ENCODE peak calls at places on chromosome 19, in eight cellular contexts. X is fibroblast of mammary gland, L is AG09309, V is DND-41, P is OCI-LY7, M is left ventricle myocardium inferior, O is cardiac fibroblast, Z is heart left ventricle. D is an unnamed sample.

GRCh38 chr19:55638864-55639359 is 1.9 kb upstream of the ZNF580 start:
- DNase-seq in X (peak), L (no peak), V (peak), P (peak), M (no peak), O (peak), Z (no peak), D (no peak)

GRCh38 chr19:47049307-47049700 is 880 bp upstream of the TMEM160 start:
- DNase-seq in X (peak), L (peak), V (no peak), P (no peak), M (no peak), O (peak), Z (no peak), D (peak)

GRCh38 chr19:10555613-10555979 is 10.2 kb downstream of the KRI1 start:
- DNase-seq in X (no peak), L (no peak), V (no peak), P (no peak), M (no peak), O (no peak), Z (no peak), D (no peak)

GRCh38 chr19:8001651-8001994 is 3.8 kb downstream of the ELAVL1 start:
- DNase-seq in X (no peak), L (no peak), V (no peak), P (no peak), M (no peak), O (no peak), Z (no peak), D (no peak)

GRCh38 chr19:42403586-42403985 is 13.5 kb upstream of the CNFN start:
- DNase-seq in X (no peak), L (no peak), V (no peak), P (no peak), M (no peak), O (no peak), Z (no peak), D (no peak)

GRCh38 chr19:9971341-9971897 is 35.1 kb upstream of the OLFM2 start:
- DNase-seq in X (no peak), L (no peak), V (no peak), P (no peak), M (no peak), O (no peak), Z (no peak), D (no peak)

GRCh38 chr19:55385749-55386514 is at the start of gene RPL28:
- DNase-seq in X (peak), L (peak), V (peak), P (peak), M (peak), O (peak), Z (peak), D (peak)

GRCh38 chr19:56838930-56839664 is 1.4 kb downstream of the PEG3 start:
- DNase-seq in X (peak), L (no peak), V (no peak), P (no peak), M (peak), O (peak), Z (peak), D (no peak)

GRCh38 chr19:10836478-10837325 is 690 bp upstream of the TMED1 start:
- DNase-seq in X (peak), L (no peak), V (peak), P (peak), M (peak), O (peak), Z (peak), D (no peak)

GRCh38 chr19:30255783-30256509 is 116.2 kb upstream of the ZNF536 start:
- DNase-seq in X (no peak), L (no peak), V (no peak), P (no peak), M (no peak), O (no peak), Z (no peak), D (no peak)

DNA sequence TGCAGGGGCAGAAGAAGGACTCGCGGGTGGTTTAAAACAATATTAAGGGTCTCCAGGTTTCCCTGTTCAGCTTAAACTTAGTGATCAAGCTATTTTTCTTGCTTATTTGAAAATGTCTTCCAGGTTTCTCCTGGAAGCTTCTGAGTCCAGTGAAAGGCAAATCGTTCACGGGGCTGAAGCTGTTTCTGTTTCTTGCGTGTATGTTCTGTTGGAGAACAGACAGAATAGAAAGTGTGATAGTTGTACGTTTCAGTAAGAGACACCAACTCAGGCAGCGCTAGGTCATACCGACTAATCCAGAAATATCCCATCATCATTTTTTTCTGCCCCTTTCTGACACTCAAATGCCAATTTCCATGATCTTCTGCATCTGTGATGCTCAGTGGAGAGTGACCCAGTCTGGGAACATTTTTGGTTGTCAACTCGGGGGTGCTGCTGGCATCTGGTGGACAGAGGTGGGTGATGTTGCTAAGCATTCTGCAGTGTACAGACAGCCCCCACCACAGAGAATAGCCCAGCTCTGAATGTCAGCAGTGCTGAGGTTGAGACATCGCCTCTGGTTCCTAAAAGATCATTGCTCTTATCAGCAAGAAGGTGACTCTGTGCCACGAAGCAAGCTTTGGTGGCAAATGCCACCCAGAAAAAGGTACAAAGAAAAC is 4.3 kb downstream of the KLF2 start:
- DNase-seq in X (no peak), L (no peak), V (no peak), P (peak), M (no peak), O (peak), Z (peak), D (no peak)
- TF ChIP-seq CTCF in X (no peak), L (peak), V (peak), P (peak), M (peak), O (no peak), Z (no peak), D (peak)

GRCh38 chr19:39480337-39481228 is at the start of gene TIMM50:
- DNase-seq in X (peak), L (peak), V (peak), P (peak), M (peak), O (peak), Z (peak), D (peak)

GRCh38 chr19:39481676-39482075 is 1.0 kb downstream of the TIMM50 start:
- DNase-seq in X (no peak), L (no peak), V (no peak), P (no peak), M (no peak), O (no peak), Z (no peak), D (no peak)

GRCh38 chr19:39481229-39481545 is 549 bp downstream of the TIMM50 start:
- DNase-seq in X (no peak), L (no peak), V (peak), P (peak), M (no peak), O (no peak), Z (no peak), D (no peak)

GRCh38 chr19:39483141-39483540 is 2.5 kb downstream of the TIMM50 start:
- DNase-seq in X (no peak), L (no peak), V (no peak), P (no peak), M (no peak), O (no peak), Z (no peak), D (no peak)

GRCh38 chr19:39479916-39480315 is 722 bp upstream of the TIMM50 start:
- DNase-seq in X (no peak), L (no peak), V (no peak), P (peak), M (no peak), O (no peak), Z (no peak), D (no peak)
- H3K4me3 ChIP-seq in X (peak), L (no peak), V (peak), P (peak), M (peak), O (no peak), Z (peak), D (no peak)

DNA sequence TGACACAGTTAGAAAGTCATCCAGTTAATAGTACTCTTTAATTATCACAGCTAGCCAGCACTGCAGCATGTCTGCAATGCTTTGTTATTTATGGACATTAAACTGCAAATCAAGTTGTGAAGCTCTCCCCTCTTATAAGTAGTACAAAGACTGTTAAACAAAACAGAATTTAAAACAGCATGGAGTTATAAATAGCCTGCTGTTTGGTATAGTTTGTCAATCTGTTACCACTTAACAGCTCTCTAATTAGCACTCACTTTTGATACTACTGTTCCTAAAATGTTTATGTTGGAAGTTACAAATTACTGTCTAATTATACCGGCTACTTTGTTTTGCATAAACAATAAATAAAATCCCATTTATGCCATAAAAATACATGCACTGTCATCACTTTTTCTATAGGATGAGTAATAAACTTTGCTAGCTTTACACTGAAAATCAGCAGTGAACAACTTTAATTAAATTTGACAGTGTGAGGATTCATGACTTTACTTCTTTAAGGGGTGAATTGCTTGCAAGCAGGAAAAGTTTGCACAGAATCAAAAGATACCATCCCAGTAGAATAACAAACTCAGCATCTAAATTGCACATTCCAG is 853.0 kb downstream of the UQCRFS1 start:
- DNase-seq in X (no peak), L (no peak), V (no peak), P (no peak), M (no peak), O (no peak), Z (no peak), D (no peak)
- TF ChIP-seq CTCF in X (no peak), L (no peak), V (no peak), P (no peak), M (no peak), O (no peak), Z (no peak), D (no peak)

DNA sequence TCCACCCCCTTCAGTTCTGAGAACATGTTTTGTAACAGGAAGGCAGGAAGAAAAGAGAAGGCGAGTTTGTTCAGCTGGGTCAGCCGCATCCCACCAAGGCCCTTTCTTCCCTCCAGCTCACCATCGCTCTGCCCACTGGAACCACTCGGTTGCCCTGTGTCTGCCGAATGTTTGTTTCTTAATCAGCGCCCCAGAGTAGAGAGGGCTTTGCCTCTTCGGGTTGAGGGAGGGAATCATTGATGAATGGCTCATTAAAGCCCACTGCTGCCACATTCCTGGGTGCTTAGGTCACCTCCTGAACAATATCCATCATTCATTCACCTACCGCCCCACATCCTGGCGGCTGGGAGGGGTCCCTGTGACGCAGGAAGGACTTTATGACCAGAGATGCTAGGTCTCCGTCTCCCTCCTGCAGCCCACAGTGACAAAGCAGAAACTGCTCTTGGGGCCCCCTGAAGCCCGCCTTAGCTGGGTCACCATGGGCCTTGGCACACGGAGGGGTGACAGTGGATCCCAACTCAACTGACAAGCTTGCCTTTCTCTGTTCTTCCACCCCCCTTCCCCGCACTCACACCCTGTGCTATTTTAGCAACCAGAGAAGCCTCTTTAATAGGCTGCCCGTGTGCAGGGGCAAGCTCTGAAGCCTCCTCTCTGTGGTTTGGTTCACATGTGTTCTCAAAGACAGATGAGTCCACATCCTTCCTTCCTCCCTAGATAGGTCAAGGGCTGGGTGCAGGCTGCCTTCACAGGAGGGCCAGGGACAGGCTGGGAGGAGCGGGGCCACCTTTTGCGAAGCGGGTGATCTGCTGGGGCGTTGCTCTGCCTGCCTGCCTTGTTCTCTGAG is 46.2 kb downstream of the ACTN4 start:
- DNase-seq in X (peak), L (no peak), V (peak), P (peak), M (no peak), O (peak), Z (peak), D (no peak)
- H3K4me3 ChIP-seq in X (no peak), L (no peak), V (no peak), P (no peak), M (peak), O (no peak), Z (no peak), D (no peak)

DNA sequence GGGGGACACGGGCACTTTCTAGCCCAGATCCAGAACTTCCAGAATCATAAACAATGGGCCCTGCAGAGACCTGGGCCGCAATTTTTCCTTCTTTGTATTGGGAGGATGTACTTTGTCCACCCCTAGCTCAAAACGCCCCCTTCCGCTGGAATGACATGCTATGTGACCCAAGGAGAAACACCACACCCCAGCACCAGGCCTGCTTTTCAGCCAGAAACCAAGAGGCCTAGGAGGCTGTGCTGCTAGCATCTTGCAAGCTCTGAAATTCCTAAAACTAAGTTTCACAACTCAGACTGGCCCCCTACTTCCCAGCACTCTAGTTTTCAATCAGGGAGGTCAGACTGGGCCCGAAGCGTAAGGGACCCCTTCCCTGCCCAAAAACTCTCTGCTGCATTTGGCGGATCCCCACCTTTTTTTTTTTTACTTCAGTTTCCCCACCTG is 538 bp downstream of the LSM4 start:
- DNase-seq in X (peak), L (no peak), V (peak), P (peak), M (peak), O (peak), Z (peak), D (no peak)
- TF ChIP-seq CTCF in X (peak), L (peak), V (peak), P (peak), M (no peak), O (peak), Z (peak), D (peak)

GRCh38 chr19:50812474-50812873 is 11.1 kb downstream of the KLK1 start:
- DNase-seq in X (no peak), L (no peak), V (no peak), P (no peak), M (no peak), O (no peak), Z (no peak), D (no peak)

GRCh38 chr19:50803633-50804419 is 13.6 kb downstream of the ACP4 start:
- DNase-seq in X (peak), L (no peak), V (no peak), P (peak), M (no peak), O (peak), Z (no peak), D (no peak)

GRCh38 chr19:50804420-50805272 is 14.4 kb downstream of the ACP4 start:
- DNase-seq in X (peak), L (peak), V (peak), P (peak), M (peak), O (peak), Z (peak), D (peak)

GRCh38 chr19:50808856-50809255 is 14.7 kb downstream of the KLK1 start:
- DNase-seq in X (no peak), L (no peak), V (no peak), P (no peak), M (no peak), O (no peak), Z (no peak), D (no peak)
- H3K4me3 ChIP-seq in X (no peak), L (no peak), V (no peak), P (no peak), M (no peak), O (no peak), Z (no peak), D (no peak)

GRCh38 chr19:37778613-37779138 is 710 bp downstream of the ZNF573 start:
- DNase-seq in X (peak), L (no peak), V (no peak), P (peak), M (no peak), O (peak), Z (no peak), D (no peak)

GRCh38 chr19:37779139-37780035 is at the start of gene ZNF573:
- DNase-seq in X (peak), L (peak), V (peak), P (peak), M (peak), O (peak), Z (peak), D (peak)
- TF ChIP-seq CTCF in X (no peak), L (peak), V (peak), P (peak), M (peak), O (peak), Z (no peak), D (peak)

D was measured in AG04449.